ENCODE peak calls at places on chromosomes 11 and 22, in seven cellular contexts. One of them, this sample, is unnamed.

GRCh38 chr11:93113824-93114223 is 84.0 kb downstream of the SLC36A4 start:
- DNase-seq in fibroblast of mammary gland: no peak
- DNase-seq in Calu3: no peak
- DNase-seq in colonic mucosa: no peak
- DNase-seq in neural crest cell: no peak
- DNase-seq in B cell: no peak
- DNase-seq in heart left ventricle: no peak
- DNase-seq in this sample: no peak

GRCh38 chr11:1054143-1055108 is 17.9 kb upstream of the MUC6 start:
- DNase-seq in fibroblast of mammary gland: peak
- DNase-seq in Calu3: no peak
- DNase-seq in colonic mucosa: peak
- DNase-seq in neural crest cell: no peak
- DNase-seq in B cell: no peak
- DNase-seq in heart left ventricle: peak
- DNase-seq in this sample: peak

GRCh38 chr22:40510965-40511364 is 125.6 kb downstream of the MRTFA start:
- DNase-seq in fibroblast of mammary gland: no peak
- DNase-seq in Calu3: no peak
- DNase-seq in colonic mucosa: no peak
- DNase-seq in neural crest cell: no peak
- DNase-seq in B cell: no peak
- DNase-seq in heart left ventricle: no peak
- DNase-seq in this sample: no peak

GRCh38 chr11:70517996-70518907 is 119.9 kb downstream of the CTTN start:
- DNase-seq in fibroblast of mammary gland: peak
- DNase-seq in Calu3: no peak
- DNase-seq in colonic mucosa: no peak
- DNase-seq in neural crest cell: no peak
- DNase-seq in B cell: no peak
- DNase-seq in heart left ventricle: no peak
- DNase-seq in this sample: no peak

GRCh38 chr11:62143727-62144126 is 19.9 kb downstream of the INCENP start:
- DNase-seq in fibroblast of mammary gland: no peak
- DNase-seq in Calu3: no peak
- DNase-seq in colonic mucosa: peak
- DNase-seq in neural crest cell: no peak
- DNase-seq in B cell: no peak
- DNase-seq in heart left ventricle: no peak
- DNase-seq in this sample: no peak

GRCh38 chr11:107719062-107719461 is 7.2 kb upstream of the SLN start:
- DNase-seq in fibroblast of mammary gland: no peak
- DNase-seq in Calu3: no peak
- DNase-seq in colonic mucosa: no peak
- DNase-seq in neural crest cell: no peak
- DNase-seq in B cell: no peak
- DNase-seq in heart left ventricle: no peak
- DNase-seq in this sample: no peak

GRCh38 chr22:48941903-48942625 is 885.6 kb downstream of the BRD1 start:
- DNase-seq in fibroblast of mammary gland: no peak
- DNase-seq in Calu3: no peak
- DNase-seq in colonic mucosa: no peak
- DNase-seq in neural crest cell: no peak
- DNase-seq in B cell: no peak
- DNase-seq in heart left ventricle: no peak
- DNase-seq in this sample: no peak

GRCh38 chr22:22692707-22693530 is 48.5 kb downstream of the GGTLC2 start:
- DNase-seq in fibroblast of mammary gland: peak
- DNase-seq in Calu3: peak
- DNase-seq in colonic mucosa: peak
- DNase-seq in neural crest cell: no peak
- DNase-seq in B cell: peak
- DNase-seq in heart left ventricle: no peak
- DNase-seq in this sample: peak

GRCh38 chr11:44325698-44326097 is 15.8 kb upstream of the ALX4 start:
- DNase-seq in fibroblast of mammary gland: no peak
- DNase-seq in Calu3: no peak
- DNase-seq in colonic mucosa: no peak
- DNase-seq in neural crest cell: no peak
- DNase-seq in B cell: no peak
- DNase-seq in heart left ventricle: no peak
- DNase-seq in this sample: no peak

DNA sequence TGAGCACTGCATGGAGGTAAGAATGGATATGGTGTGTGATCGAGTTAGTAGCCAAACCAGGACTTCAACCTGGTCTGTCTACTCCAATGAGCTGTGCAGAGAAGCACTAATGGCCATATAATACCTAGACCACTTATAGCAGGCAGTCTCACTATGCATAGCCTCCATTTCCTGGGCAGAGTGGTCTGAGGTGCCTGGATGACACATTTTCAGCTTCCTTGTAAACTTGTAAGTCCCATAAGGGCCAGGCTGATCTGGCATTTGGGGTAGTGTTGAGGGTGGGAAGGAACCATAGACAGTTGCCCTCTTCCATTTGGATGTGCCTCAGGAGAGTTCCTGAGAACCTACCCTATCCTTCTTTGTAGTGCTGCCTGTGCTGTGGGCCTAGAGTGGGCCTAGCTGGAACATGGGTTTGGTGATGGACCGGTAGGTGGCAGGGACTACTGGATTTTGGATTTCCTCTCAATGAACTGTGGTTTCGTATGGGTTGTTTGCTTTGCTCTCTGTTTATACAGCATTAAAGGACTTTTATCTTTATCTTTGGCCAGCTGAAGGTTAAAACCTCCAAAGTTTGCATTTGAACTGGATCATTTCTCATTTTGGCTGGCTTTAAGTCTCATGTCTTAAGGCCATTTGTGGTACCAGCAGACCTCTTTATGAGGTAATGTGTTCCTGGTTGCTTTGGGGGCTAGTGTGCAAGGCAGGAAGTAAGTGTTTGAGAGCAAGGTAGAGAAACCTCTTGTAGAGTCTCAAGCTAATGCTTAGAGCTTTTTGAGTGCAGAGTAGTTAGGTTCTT is 86.9 kb downstream of the STIM1 start:
- DNase-seq in fibroblast of mammary gland: no peak
- DNase-seq in Calu3: no peak
- DNase-seq in colonic mucosa: no peak
- DNase-seq in neural crest cell: no peak
- DNase-seq in B cell: peak
- DNase-seq in heart left ventricle: no peak
- DNase-seq in this sample: no peak
- TF ChIP-seq CTCF in fibroblast of mammary gland: no peak
- TF ChIP-seq CTCF in Calu3: no peak
- TF ChIP-seq CTCF in colonic mucosa: no peak
- TF ChIP-seq CTCF in neural crest cell: no peak
- TF ChIP-seq CTCF in B cell: no peak
- TF ChIP-seq CTCF in heart left ventricle: no peak
- TF ChIP-seq CTCF in this sample: no peak

DNA sequence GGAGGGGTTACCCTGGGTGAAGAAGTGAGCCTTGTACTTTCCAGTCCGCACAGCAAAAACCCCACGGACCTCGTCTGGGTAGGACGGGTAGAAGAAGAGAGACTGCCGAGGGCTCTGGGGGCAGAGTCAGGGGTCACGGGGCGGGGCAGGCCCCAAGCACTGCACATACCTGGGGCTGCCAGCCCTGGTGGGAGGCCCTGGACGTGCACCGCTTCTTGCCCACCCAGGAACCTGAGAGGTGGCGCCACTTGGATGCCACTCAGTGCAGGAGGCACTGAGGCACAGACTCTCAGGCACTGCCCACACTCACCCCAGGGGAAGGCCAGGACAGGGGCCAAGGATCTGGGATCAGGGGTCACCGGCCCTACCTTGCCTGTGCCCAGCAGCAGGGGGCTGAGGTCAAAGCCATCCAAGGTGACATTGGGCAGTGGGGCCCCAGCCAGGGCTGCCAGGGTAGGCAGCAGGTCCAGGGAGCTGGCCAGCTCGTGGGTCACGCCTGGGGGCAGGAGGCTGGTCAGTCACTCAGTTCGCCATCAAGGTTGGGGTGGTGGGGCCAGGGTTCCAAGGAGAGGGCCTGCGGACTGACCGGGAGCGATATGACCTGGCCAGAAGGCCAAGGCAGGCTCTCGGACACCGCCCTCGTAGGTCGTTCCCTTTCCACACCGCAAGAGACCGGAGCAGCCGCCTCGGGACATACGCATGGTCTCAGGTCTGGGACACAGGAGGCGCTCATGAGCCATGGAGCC is 2.2 kb downstream of the ARSA start:
- DNase-seq in fibroblast of mammary gland: no peak
- DNase-seq in Calu3: no peak
- DNase-seq in colonic mucosa: no peak
- DNase-seq in neural crest cell: no peak
- DNase-seq in B cell: no peak
- DNase-seq in heart left ventricle: no peak
- DNase-seq in this sample: peak
- TF ChIP-seq CTCF in fibroblast of mammary gland: peak
- TF ChIP-seq CTCF in Calu3: no peak
- TF ChIP-seq CTCF in colonic mucosa: no peak
- TF ChIP-seq CTCF in neural crest cell: no peak
- TF ChIP-seq CTCF in B cell: no peak
- TF ChIP-seq CTCF in heart left ventricle: no peak
- TF ChIP-seq CTCF in this sample: peak

GRCh38 chr11:116657842-116658825 is 114.7 kb downstream of the BUD13 start:
- DNase-seq in fibroblast of mammary gland: no peak
- DNase-seq in Calu3: no peak
- DNase-seq in colonic mucosa: no peak
- DNase-seq in neural crest cell: no peak
- DNase-seq in B cell: no peak
- DNase-seq in heart left ventricle: no peak
- DNase-seq in this sample: no peak
- TF ChIP-seq CTCF in fibroblast of mammary gland: no peak
- TF ChIP-seq CTCF in Calu3: no peak
- TF ChIP-seq CTCF in colonic mucosa: no peak
- TF ChIP-seq CTCF in neural crest cell: no peak
- TF ChIP-seq CTCF in B cell: no peak
- TF ChIP-seq CTCF in heart left ventricle: no peak
- TF ChIP-seq CTCF in this sample: no peak

DNA sequence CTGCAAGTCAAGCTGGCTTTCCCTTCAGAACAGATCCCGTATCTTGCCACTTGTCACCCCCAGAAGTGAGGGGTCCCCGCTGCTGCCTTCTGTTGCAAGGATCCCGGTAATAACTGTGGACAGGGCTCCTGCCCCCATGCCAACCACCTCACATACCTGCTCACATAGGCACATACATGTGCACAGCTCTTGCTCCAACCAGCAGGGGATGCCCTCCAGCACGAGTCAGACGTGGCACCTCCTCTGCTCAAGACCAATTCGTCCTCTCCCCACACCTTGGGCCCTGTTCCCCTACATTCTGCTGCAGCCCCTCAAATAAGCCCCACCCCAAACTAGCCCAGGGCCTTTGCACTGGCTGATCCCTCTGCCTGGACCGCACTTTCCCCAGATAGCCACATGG is 163.3 kb downstream of the CRYBB2 start:
- DNase-seq in fibroblast of mammary gland: no peak
- DNase-seq in Calu3: no peak
- DNase-seq in colonic mucosa: no peak
- DNase-seq in neural crest cell: no peak
- DNase-seq in B cell: no peak
- DNase-seq in heart left ventricle: no peak
- DNase-seq in this sample: no peak
- TF ChIP-seq CTCF in fibroblast of mammary gland: peak
- TF ChIP-seq CTCF in Calu3: no peak
- TF ChIP-seq CTCF in colonic mucosa: no peak
- TF ChIP-seq CTCF in neural crest cell: no peak
- TF ChIP-seq CTCF in B cell: no peak
- TF ChIP-seq CTCF in heart left ventricle: no peak
- TF ChIP-seq CTCF in this sample: no peak

GRCh38 chr22:45969414-45969799 is 7.6 kb downstream of the WNT7B start:
- DNase-seq in fibroblast of mammary gland: no peak
- DNase-seq in Calu3: peak
- DNase-seq in colonic mucosa: no peak
- DNase-seq in neural crest cell: no peak
- DNase-seq in B cell: no peak
- DNase-seq in heart left ventricle: no peak
- DNase-seq in this sample: no peak
- TF ChIP-seq CTCF in fibroblast of mammary gland: no peak
- TF ChIP-seq CTCF in Calu3: no peak
- TF ChIP-seq CTCF in colonic mucosa: no peak
- TF ChIP-seq CTCF in neural crest cell: no peak
- TF ChIP-seq CTCF in B cell: no peak
- TF ChIP-seq CTCF in heart left ventricle: no peak
- TF ChIP-seq CTCF in this sample: no peak

DNA sequence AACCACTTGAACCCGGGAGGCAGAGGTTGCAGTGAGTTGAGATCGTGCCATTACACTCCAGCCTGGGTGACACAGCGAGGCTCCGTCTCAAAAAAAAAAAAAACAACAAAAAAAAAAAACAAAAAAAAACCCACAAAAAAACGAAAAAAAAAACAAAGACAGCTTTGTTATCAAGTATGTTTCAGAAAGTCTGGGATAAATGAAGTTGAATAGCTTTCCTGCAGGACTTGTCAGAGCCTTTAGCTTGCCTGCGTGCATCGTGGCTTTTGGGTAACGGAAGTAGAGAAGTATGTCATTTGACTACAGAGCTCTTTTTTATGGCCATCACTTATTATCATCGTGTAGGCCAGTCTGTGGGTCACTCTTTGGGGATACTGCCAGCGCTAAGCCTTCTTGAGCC is 14.6 kb downstream of the TRIOBP start:
- DNase-seq in fibroblast of mammary gland: no peak
- DNase-seq in Calu3: no peak
- DNase-seq in colonic mucosa: no peak
- DNase-seq in neural crest cell: no peak
- DNase-seq in B cell: no peak
- DNase-seq in heart left ventricle: no peak
- DNase-seq in this sample: no peak
- TF ChIP-seq CTCF in fibroblast of mammary gland: no peak
- TF ChIP-seq CTCF in Calu3: no peak
- TF ChIP-seq CTCF in colonic mucosa: no peak
- TF ChIP-seq CTCF in neural crest cell: no peak
- TF ChIP-seq CTCF in B cell: no peak
- TF ChIP-seq CTCF in heart left ventricle: no peak
- TF ChIP-seq CTCF in this sample: no peak

This sample was measured in heart right ventricle.